ENCODE peak calls at places on chromosomes 13 and 19, in six cellular contexts. R is dorsolateral prefrontal cortex; F is activated CD8-positive, alpha-beta T cell treated with anti-CD3 and anti-CD28 coated beads for 36 hours; C is NB4; I is PC-3; P is AG04450. E is an unnamed sample.

GRCh38 chr13:31894931-31895330 is 136.6 kb upstream of the FRY start:
- DNase-seq in R (no peak), P (no peak), F (no peak), C (no peak), I (no peak), E (no peak)

GRCh38 chr13:44541601-44542000 is 34.5 kb downstream of the TSC22D1 start:
- DNase-seq in R (no peak), F (no peak), I (no peak), C (no peak), P (no peak), E (no peak)

GRCh38 chr19:28012361-28012760 is 1200.6 kb downstream of the UQCRFS1 start:
- DNase-seq in I (no peak), C (peak), R (no peak), P (no peak), F (no peak), E (no peak)

GRCh38 chr13:85654227-85654626 is 145.0 kb downstream of the SLITRK6 start:
- DNase-seq in F (no peak), P (no peak), R (no peak), I (peak), C (no peak), E (no peak)

GRCh38 chr13:48156466-48156865 is 61.6 kb upstream of the MED4 start:
- DNase-seq in C (peak), R (no peak), P (no peak), I (no peak), F (peak), E (peak)

GRCh38 chr19:51688665-51689571 is 4.2 kb upstream of the SPACA6 start:
- DNase-seq in F (no peak), P (peak), I (peak), R (peak), C (no peak), E (peak)

GRCh38 chr19:50482271-50482855 is 5.7 kb upstream of the GARIN5A start:
- DNase-seq in F (no peak), P (no peak), C (no peak), R (no peak), I (no peak), E (no peak)

GRCh38 chr19:57576661-57577060 is 2.0 kb downstream of the ZNF416 start:
- DNase-seq in C (no peak), F (no peak), R (no peak), I (no peak), P (no peak), E (no peak)

GRCh38 chr13:81957121-81957520 is 1616.2 kb upstream of the SPRY2 start:
- DNase-seq in P (no peak), R (no peak), I (no peak), C (peak), F (no peak), E (no peak)

GRCh38 chr19:56423985-56424353 is 19.8 kb downstream of the ZNF583 start:
- DNase-seq in P (no peak), I (no peak), F (no peak), R (no peak), C (peak), E (no peak)

GRCh38 chr13:57595775-57596174 is 35.8 kb upstream of the PCDH17 start:
- DNase-seq in C (no peak), I (no peak), F (no peak), P (no peak), R (no peak), E (no peak)

GRCh38 chr13:24148414-24149305 is 11.9 kb upstream of the SPATA13 start:
- DNase-seq in P (peak), F (no peak), I (peak), R (no peak), C (no peak), E (no peak)

GRCh38 chr13:74246398-74246975 is 112.3 kb upstream of the KLF12 start:
- DNase-seq in C (no peak), P (no peak), F (peak), I (no peak), R (no peak), E (no peak)

GRCh38 chr13:40632915-40633314 is 33.5 kb downstream of the FOXO1 start:
- DNase-seq in C (no peak), R (no peak), P (no peak), F (no peak), I (no peak), E (no peak)

GRCh38 chr13:40626566-40626965 is 39.9 kb downstream of the FOXO1 start:
- DNase-seq in F (no peak), C (no peak), I (no peak), R (no peak), P (no peak), E (no peak)

GRCh38 chr13:40631605-40632004 is 34.8 kb downstream of the FOXO1 start:
- DNase-seq in R (no peak), C (no peak), F (no peak), I (no peak), P (no peak), E (no peak)

GRCh38 chr13:40626977-40627376 is 39.5 kb downstream of the FOXO1 start:
- DNase-seq in P (no peak), C (no peak), R (no peak), F (no peak), I (no peak), E (no peak)

GRCh38 chr13:40629678-40630384 is 36.6 kb downstream of the FOXO1 start:
- DNase-seq in R (no peak), P (no peak), I (no peak), F (no peak), C (no peak), E (no peak)
- TF ChIP-seq CTCF in R (no peak), P (no peak), I (no peak), F (no peak), C (no peak), E (no peak)

GRCh38 chr13:95298971-95299627 is 2.2 kb downstream of the ABCC4 start:
- DNase-seq in R (no peak), C (peak), F (peak), P (peak), I (peak), E (no peak)

GRCh38 chr13:95300625-95301134 is 571 bp downstream of the ABCC4 start:
- DNase-seq in C (peak), P (peak), F (peak), R (no peak), I (peak), E (peak)

GRCh38 chr13:95301135-95301946 is at the start of gene ABCC4:
- DNase-seq in F (peak), P (peak), R (no peak), C (peak), I (peak), E (peak)

GRCh38 chr13:95304446-95304845 is 3.2 kb upstream of the ABCC4 start:
- DNase-seq in P (no peak), R (no peak), C (no peak), F (no peak), I (no peak), E (no peak)

DNA sequence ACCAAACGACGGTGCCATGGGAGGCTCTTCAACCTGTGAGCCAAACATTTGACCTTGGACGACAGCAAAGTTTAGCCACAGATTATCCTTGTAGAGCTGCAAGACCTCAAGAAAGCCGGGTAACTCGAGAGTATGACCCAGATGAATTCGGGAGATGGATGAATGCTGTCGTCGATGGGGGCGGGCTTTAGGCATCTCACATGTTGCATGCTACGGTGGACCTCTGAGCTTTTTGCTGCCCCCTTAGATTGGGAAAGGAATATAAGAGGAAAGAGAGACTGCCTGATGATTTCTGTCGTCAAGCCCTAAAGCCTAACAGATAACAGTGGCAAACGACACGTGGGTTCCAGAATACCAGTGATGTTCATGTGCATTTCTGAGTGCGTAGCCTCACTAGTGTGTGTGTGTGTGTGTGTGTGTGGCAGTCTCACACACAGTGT is 716 bp upstream of the ABCC4 start:
- DNase-seq in I (no peak), R (no peak), P (no peak), F (peak), C (no peak), E (no peak)
- TF ChIP-seq CTCF in I (no peak), R (no peak), P (no peak), F (no peak), C (no peak), E (no peak)

DNA sequence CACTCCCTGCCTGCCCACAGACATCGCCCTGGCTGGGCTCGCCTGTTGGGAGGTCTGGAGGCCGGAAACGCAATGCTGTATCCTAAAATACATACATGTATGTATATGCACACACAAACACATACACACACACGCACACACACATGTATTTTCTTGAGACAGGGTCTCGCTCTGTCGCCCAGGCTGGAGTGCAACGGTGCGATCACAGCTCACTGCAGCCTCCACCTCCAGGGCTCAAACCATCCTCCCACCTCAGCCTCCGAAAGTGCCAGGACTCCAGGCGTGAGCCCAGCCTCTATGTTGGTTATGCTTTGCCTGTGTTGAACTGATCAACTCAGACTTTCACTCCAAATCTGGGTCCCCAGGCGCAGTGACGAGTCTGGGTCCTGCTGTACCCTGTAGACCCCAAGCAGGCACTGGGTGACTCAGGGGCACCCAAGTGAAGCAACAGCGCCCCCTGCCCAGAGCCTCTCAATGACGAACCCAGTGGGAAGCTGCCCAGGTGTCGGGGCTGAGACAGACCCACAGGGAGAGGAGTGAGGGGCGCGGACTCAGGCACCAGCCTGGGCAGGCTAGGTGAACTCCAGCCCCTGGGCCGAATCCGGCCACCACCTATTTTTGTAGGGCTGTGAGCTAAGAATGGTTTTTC is 27.4 kb upstream of the CACTIN start:
- DNase-seq in I (no peak), R (no peak), F (peak), C (peak), P (no peak), E (no peak)
- TF ChIP-seq CTCF in I (peak), R (no peak), F (peak), C (peak), P (no peak), E (no peak)

GRCh38 chr19:283395-283794 is 7.8 kb downstream of the PLPP2 start:
- DNase-seq in P (no peak), I (no peak), R (no peak), F (no peak), C (no peak), E (no peak)
- TF ChIP-seq CTCF in P (no peak), I (no peak), R (no peak), F (no peak), C (no peak), E (no peak)

GRCh38 chr19:37470216-37470615 is 1.1 kb downstream of the ZNF570 start:
- DNase-seq in C (no peak), P (no peak), F (no peak), I (no peak), R (no peak), E (no peak)
- TF ChIP-seq CTCF in C (no peak), P (no peak), F (no peak), I (no peak), R (no peak), E (no peak)